ENCODE peak calls at places on chromosomes 7 and 10, in four cellular contexts. One of them, this sample, is unnamed.

GRCh38 chr10:88165849-88166271 is 302.4 kb downstream of the PTEN start:
- DNase-seq in activated CD4-positive, alpha-beta T cell treated with anti-CD3 and anti-CD28 coated beads, Interleukin-2, amount 10 ng/mL, durations not matched to agents 7 days and 5 days: no peak
- DNase-seq in AG09309: peak
- DNase-seq in left colon: no peak
- DNase-seq in this sample: no peak

GRCh38 chr7:12212051-12212485 is 974 bp downstream of the TMEM106B start:
- DNase-seq in activated CD4-positive, alpha-beta T cell treated with anti-CD3 and anti-CD28 coated beads, Interleukin-2, amount 10 ng/mL, durations not matched to agents 7 days and 5 days: peak
- DNase-seq in left colon: no peak
- DNase-seq in AG09309: no peak
- DNase-seq in this sample: peak

GRCh38 chr10:73796766-73797165 is 11.4 kb downstream of the ZSWIM8 start:
- DNase-seq in AG09309: no peak
- DNase-seq in left colon: no peak
- DNase-seq in activated CD4-positive, alpha-beta T cell treated with anti-CD3 and anti-CD28 coated beads, Interleukin-2, amount 10 ng/mL, durations not matched to agents 7 days and 5 days: no peak
- DNase-seq in this sample: no peak

GRCh38 chr7:143008007-143008901 is 18.7 kb downstream of the OR9A2 start:
- DNase-seq in left colon: peak
- DNase-seq in AG09309: no peak
- DNase-seq in activated CD4-positive, alpha-beta T cell treated with anti-CD3 and anti-CD28 coated beads, Interleukin-2, amount 10 ng/mL, durations not matched to agents 7 days and 5 days: peak
- DNase-seq in this sample: peak

GRCh38 chr7:126806614-126807013 is 446.1 kb downstream of the GRM8 start:
- DNase-seq in activated CD4-positive, alpha-beta T cell treated with anti-CD3 and anti-CD28 coated beads, Interleukin-2, amount 10 ng/mL, durations not matched to agents 7 days and 5 days: no peak
- DNase-seq in AG09309: no peak
- DNase-seq in left colon: no peak
- DNase-seq in this sample: no peak

GRCh38 chr7:85287126-85287825 is 100.4 kb upstream of the SEMA3D start:
- DNase-seq in AG09309: peak
- DNase-seq in activated CD4-positive, alpha-beta T cell treated with anti-CD3 and anti-CD28 coated beads, Interleukin-2, amount 10 ng/mL, durations not matched to agents 7 days and 5 days: no peak
- DNase-seq in left colon: no peak
- DNase-seq in this sample: no peak

GRCh38 chr7:32043688-32044087 is 26.5 kb downstream of the PDE1C start:
- DNase-seq in left colon: no peak
- DNase-seq in activated CD4-positive, alpha-beta T cell treated with anti-CD3 and anti-CD28 coated beads, Interleukin-2, amount 10 ng/mL, durations not matched to agents 7 days and 5 days: no peak
- DNase-seq in AG09309: peak
- DNase-seq in this sample: no peak

GRCh38 chr10:14569274-14570060 is 205.2 kb downstream of the FAM107B start:
- DNase-seq in left colon: peak
- DNase-seq in activated CD4-positive, alpha-beta T cell treated with anti-CD3 and anti-CD28 coated beads, Interleukin-2, amount 10 ng/mL, durations not matched to agents 7 days and 5 days: peak
- DNase-seq in AG09309: no peak
- DNase-seq in this sample: no peak

GRCh38 chr10:133277993-133278576 is 1.4 kb upstream of the ADAM8 start:
- DNase-seq in AG09309: no peak
- DNase-seq in activated CD4-positive, alpha-beta T cell treated with anti-CD3 and anti-CD28 coated beads, Interleukin-2, amount 10 ng/mL, durations not matched to agents 7 days and 5 days: no peak
- DNase-seq in left colon: no peak
- DNase-seq in this sample: no peak

GRCh38 chr10:61050120-61050745 is 106.2 kb upstream of the RHOBTB1 start:
- DNase-seq in AG09309: no peak
- DNase-seq in activated CD4-positive, alpha-beta T cell treated with anti-CD3 and anti-CD28 coated beads, Interleukin-2, amount 10 ng/mL, durations not matched to agents 7 days and 5 days: no peak
- DNase-seq in left colon: no peak
- DNase-seq in this sample: no peak

GRCh38 chr7:140242057-140243031 is 65.6 kb upstream of the KDM7A start:
- DNase-seq in AG09309: no peak
- DNase-seq in activated CD4-positive, alpha-beta T cell treated with anti-CD3 and anti-CD28 coated beads, Interleukin-2, amount 10 ng/mL, durations not matched to agents 7 days and 5 days: no peak
- DNase-seq in left colon: peak
- DNase-seq in this sample: no peak

GRCh38 chr7:68276725-68277124 is 1280.1 kb downstream of the TYW1 start:
- DNase-seq in AG09309: no peak
- DNase-seq in activated CD4-positive, alpha-beta T cell treated with anti-CD3 and anti-CD28 coated beads, Interleukin-2, amount 10 ng/mL, durations not matched to agents 7 days and 5 days: no peak
- DNase-seq in left colon: no peak
- DNase-seq in this sample: no peak

GRCh38 chr7:134931487-134931886 is 54.8 kb upstream of the AGBL3 start:
- DNase-seq in activated CD4-positive, alpha-beta T cell treated with anti-CD3 and anti-CD28 coated beads, Interleukin-2, amount 10 ng/mL, durations not matched to agents 7 days and 5 days: no peak
- DNase-seq in left colon: no peak
- DNase-seq in AG09309: no peak
- DNase-seq in this sample: no peak

This sample was measured in globus pallidus.